ENCODE peak calls at places on chromosomes 5 and 9, in four cellular contexts. X, V, F and O are unnamed samples.

GRCh38 chr9:106075568-106075967 is 381.2 kb downstream of the TMEM38B start:
- DNase-seq in X (no peak), F (no peak), V (no peak), O (no peak)

GRCh38 chr5:65020492-65020891 is 251.8 kb downstream of the CWC27 start:
- DNase-seq in X (no peak), F (no peak), V (no peak), O (peak)

GRCh38 chr9:94586316-94586715 is 7.3 kb downstream of the FBP2 start:
- DNase-seq in X (no peak), V (no peak), F (no peak), O (no peak)

GRCh38 chr5:115579747-115580173 is 22.5 kb downstream of the TICAM2 start:
- DNase-seq in X (no peak), V (no peak), F (no peak), O (peak)

GRCh38 chr5:145245354-145245753 is 589.8 kb downstream of the PRELID2 start:
- DNase-seq in X (no peak), V (no peak), F (no peak), O (peak)

GRCh38 chr5:111401906-111402305 is 110.4 kb downstream of the STARD4 start:
- DNase-seq in X (no peak), F (no peak), V (no peak), O (peak)

GRCh38 chr9:31730398-31730797 is 654.0 kb upstream of the ACO1 start:
- DNase-seq in V (no peak), X (no peak), F (no peak), O (no peak)

GRCh38 chr9:133761641-133762248 is 23.6 kb upstream of the SARDH start:
- DNase-seq in V (no peak), X (no peak), F (no peak), O (no peak)

GRCh38 chr9:84111726-84112125 is 131.1 kb downstream of the RMI1 start:
- DNase-seq in V (no peak), X (no peak), F (no peak), O (peak)

GRCh38 chr5:142063878-142064331 is 44.7 kb upstream of the NDFIP1 start:
- DNase-seq in V (peak), F (no peak), X (no peak), O (peak)

GRCh38 chr9:93256878-93257807 is 73.2 kb downstream of the WNK2 start:
- DNase-seq in F (no peak), X (peak), V (no peak), O (no peak)

GRCh38 chr5:174789596-174789995 is 65.2 kb downstream of the MSX2 start:
- DNase-seq in F (no peak), V (no peak), X (no peak), O (no peak)

GRCh38 chr5:8522635-8523034 is 653.7 kb downstream of the MTRR start:
- DNase-seq in F (no peak), X (no peak), V (no peak), O (no peak)

GRCh38 chr5:51495672-51496071 is 112.4 kb downstream of the ISL1 start:
- DNase-seq in X (no peak), V (no peak), F (no peak), O (peak)

GRCh38 chr5:1536298-1537165 is 12.8 kb upstream of the LPCAT1 start:
- DNase-seq in X (no peak), V (peak), F (peak), O (peak)

GRCh38 chr5:119991645-119992044 is 362.3 kb downstream of the FAM170A start:
- DNase-seq in F (no peak), X (no peak), V (no peak), O (no peak)

GRCh38 chr5:73625905-73626811 is at the start of gene ARHGEF28:
- DNase-seq in V (peak), X (peak), F (no peak), O (peak)

GRCh38 chr5:142500506-142500905 is 175.7 kb upstream of the SPRY4 start:
- DNase-seq in X (no peak), V (no peak), F (no peak), O (no peak)

GRCh38 chr5:179241175-179241574 is 104.1 kb downstream of the ADAMTS2 start:
- DNase-seq in F (no peak), X (peak), V (no peak), O (no peak)

GRCh38 chr5:89303033-89303480 is 420.1 kb upstream of the MEF2C start:
- DNase-seq in V (no peak), F (no peak), X (no peak), O (no peak)

GRCh38 chr5:142506756-142507155 is 179.1 kb downstream of the FGF1 start:
- DNase-seq in F (no peak), X (no peak), V (no peak), O (no peak)

GRCh38 chr9:90340421-90340820 is 302.2 kb downstream of the DIRAS2 start:
- DNase-seq in F (no peak), V (no peak), X (no peak), O (peak)

GRCh38 chr5:169551146-169551545 is 32.4 kb upstream of the SPDL1 start:
- DNase-seq in X (no peak), F (no peak), V (no peak), O (no peak)

GRCh38 chr9:61673664-61674381 is 484.0 kb downstream of the SPATA31A7 start:
- DNase-seq in X (no peak), V (no peak), F (no peak), O (no peak)